ENCODE peak calls at places on chromosomes 2 and 18, in seven cellular contexts. N, P, D, U, Q, Z and R are unnamed samples.
A peak's percentile ranks its signal among the peaks of the same experiment; 100 is the strongest.

GRCh38 chr2:49801898-49802297 is 647.6 kb upstream of the FSHR start:
- DNase-seq in N (no peak), D (no peak), Z (no peak), P (no peak), U (no peak), Q (no peak), R (no peak)

GRCh38 chr18:48073231-48073930 is 142.9 kb upstream of the SMAD2 start:
- DNase-seq in Z (no peak), Q (no peak), P (no peak), U (peak; percentile 70), D (no peak), N (peak; percentile 44), R (no peak)

GRCh38 chr2:239690651-239691631 is 290.1 kb upstream of the HDAC4 start:
- DNase-seq in D (no peak), U (peak; percentile 71), N (no peak), P (peak; percentile 7), Q (no peak), Z (no peak), R (no peak)

GRCh38 chr2:217759991-217760390 is 242.8 kb downstream of the TNS1 start:
- DNase-seq in N (no peak), U (no peak), P (no peak), D (no peak), Z (no peak), Q (no peak), R (no peak)

GRCh38 chr2:104867351-104868080 is 13.6 kb downstream of the POU3F3 start:
- DNase-seq in P (no peak), U (peak; percentile 76), D (no peak), Q (no peak), Z (no peak), N (no peak), R (no peak)

GRCh38 chr18:24514439-24514838 is 54.0 kb downstream of the HRH4 start:
- DNase-seq in N (peak; percentile 21), D (no peak), Q (no peak), U (no peak), P (no peak), Z (no peak), R (no peak)

GRCh38 chr2:67839242-67839641 is 223.6 kb downstream of the C1D start:
- DNase-seq in N (no peak), D (no peak), Z (no peak), P (no peak), Q (no peak), U (no peak), R (no peak)

GRCh38 chr2:100520224-100520623 is 42.6 kb upstream of the PDCL3 start:
- DNase-seq in D (no peak), U (no peak), P (no peak), Z (no peak), N (peak; percentile 3), Q (no peak), R (no peak)

GRCh38 chr2:236755278-236755840 is 185.7 kb downstream of the ACKR3 start:
- DNase-seq in D (no peak), N (peak; percentile 43), U (no peak), P (no peak), Z (no peak), Q (no peak), R (no peak)

GRCh38 chr18:49691177-49691608 is 122.1 kb downstream of the ACAA2 start:
- DNase-seq in U (no peak), N (peak; percentile 80), P (no peak), Q (no peak), Z (no peak), D (no peak), R (no peak)

GRCh38 chr18:11259421-11259820 is 110.1 kb upstream of the PIEZO2 start:
- DNase-seq in P (peak; percentile 55), U (no peak), Q (no peak), Z (no peak), D (no peak), N (peak; percentile 6), R (no peak)

GRCh38 chr2:16655457-16655837 is 10.2 kb downstream of the CYRIA start:
- DNase-seq in Z (no peak), P (no peak), N (no peak), Q (no peak), U (no peak), D (no peak), R (no peak)

GRCh38 chr2:241953324-241953851 is 83.9 kb downstream of the RTP5 start:
- DNase-seq in D (no peak), Q (no peak), Z (no peak), P (no peak), N (no peak), U (peak; percentile 71), R (no peak)

GRCh38 chr18:61554117-61554776 is 221.0 kb downstream of the CDH20 start:
- DNase-seq in P (peak; percentile 48), U (peak; percentile 81), N (no peak), D (peak; percentile 40), Z (no peak), Q (no peak), R (peak; percentile 36)

GRCh38 chr2:38146302-38146916 is 70.5 kb upstream of the CYP1B1 start:
- DNase-seq in P (peak; percentile 59), Q (no peak), Z (peak; percentile 60), U (peak; percentile 65), N (peak; percentile 94), D (peak; percentile 33), R (no peak)

GRCh38 chr2:129201636-129202035 is 777.8 kb upstream of the RAB6C start:
- DNase-seq in Z (no peak), U (no peak), P (no peak), D (no peak), N (no peak), Q (no peak), R (no peak)

GRCh38 chr2:96547751-96548161 is 11.2 kb downstream of the ARID5A start:
- DNase-seq in U (no peak), D (no peak), N (peak; percentile 37), Q (peak; percentile 3), Z (no peak), P (no peak), R (no peak)

GRCh38 chr2:140988597-140988996 is 1142.2 kb downstream of the LRP1B start:
- DNase-seq in Q (no peak), D (no peak), Z (no peak), N (no peak), U (no peak), P (no peak), R (no peak)

GRCh38 chr2:162111958-162112850 is 38.2 kb upstream of the DPP4 start:
- DNase-seq in N (no peak), D (no peak), Q (no peak), U (no peak), Z (no peak), P (no peak), R (no peak)

DNA sequence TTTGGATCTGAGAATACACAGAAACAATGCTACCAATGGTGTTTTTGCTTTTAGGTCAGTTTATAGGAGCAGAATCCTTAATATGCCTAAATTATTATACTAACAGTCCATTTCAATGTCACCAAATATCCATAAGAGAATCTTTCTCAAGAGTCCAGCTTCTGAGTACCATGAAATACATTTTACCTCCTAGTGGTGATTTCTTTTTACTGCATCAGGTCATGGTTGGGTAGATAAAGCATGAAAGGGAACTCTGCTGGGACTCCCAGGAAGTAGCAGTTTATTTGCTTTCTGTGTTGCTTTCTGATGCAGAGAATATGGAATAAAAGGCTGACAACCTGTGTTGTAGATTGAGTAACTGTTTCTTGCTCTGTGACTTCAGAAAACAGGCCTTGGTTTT is 115.6 kb downstream of the PPP1R1C start:
- DNase-seq in D (no peak), P (no peak), N (no peak), Q (no peak), Z (no peak), U (no peak), R (no peak)
- TF ChIP-seq CTCF in D (no peak), P (no peak), N (no peak), Q (peak; percentile 38), Z (no peak), U (no peak), R (no peak)

DNA sequence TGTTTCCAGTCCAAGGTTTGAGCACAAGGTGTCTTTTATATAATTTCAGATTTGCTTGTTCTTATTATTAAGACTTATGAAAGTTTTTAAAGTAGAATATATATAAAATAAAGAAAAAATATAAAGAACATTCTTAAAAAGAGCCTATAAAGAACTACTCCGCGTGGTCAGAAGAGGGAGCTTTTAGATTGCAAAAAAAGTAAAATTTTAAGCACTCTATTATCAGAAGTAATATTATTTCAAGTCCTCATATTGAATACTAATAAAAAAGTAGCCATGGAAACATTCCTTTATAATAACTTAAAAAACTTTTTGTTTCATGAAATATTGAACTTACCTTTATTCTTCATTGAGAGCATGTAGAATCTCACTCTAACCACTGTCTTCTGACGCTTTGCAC is 51.4 kb downstream of the LINC00305 start:
- DNase-seq in N (no peak), U (no peak), Q (no peak), Z (no peak), D (no peak), P (no peak), R (no peak)
- TF ChIP-seq CTCF in N (no peak), U (no peak), Q (peak; percentile 59), Z (no peak), D (no peak), P (peak; percentile 22), R (no peak)

GRCh38 chr2:132668189-132668833 is 1.7 kb downstream of the LYPD1 start:
- DNase-seq in N (no peak), U (peak; percentile 68), Q (no peak), P (no peak), D (no peak), Z (no peak), R (no peak)
- TF ChIP-seq CTCF in N (no peak), U (no peak), Q (no peak), P (no peak), D (no peak), Z (no peak), R (no peak)

GRCh38 chr2:43226955-43227829 is 786 bp upstream of the ZFP36L2 start:
- DNase-seq in Q (peak; percentile 59), Z (peak; percentile 92), N (peak; percentile 74), P (peak; percentile 97), D (peak; percentile 96), U (peak; percentile 96), R (peak; percentile 63)
- TF ChIP-seq CTCF in Q (no peak), Z (peak; percentile 46), N (no peak), P (no peak), D (no peak), U (peak; percentile 59), R (no peak)

DNA sequence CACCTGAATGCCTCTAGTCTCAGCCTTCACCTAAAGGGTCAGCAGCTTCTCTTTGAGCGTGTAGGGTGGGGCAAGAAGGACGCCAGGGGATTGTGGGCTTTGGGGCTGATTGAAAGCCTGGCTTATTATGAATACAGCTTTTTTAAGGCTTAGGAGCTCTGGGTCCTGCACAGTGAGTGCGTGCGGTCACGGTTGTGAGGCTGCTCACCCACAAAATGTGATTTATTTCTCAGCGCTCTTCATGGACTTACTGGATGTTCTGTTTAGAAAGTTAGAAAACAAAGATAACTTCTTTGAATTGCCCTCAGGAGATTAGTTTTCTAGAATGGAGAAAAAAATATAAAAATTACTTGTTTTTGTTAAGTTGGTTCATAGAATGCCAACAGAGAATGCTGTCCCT is 37.5 kb downstream of the HK2 start:
- DNase-seq in Q (no peak), U (no peak), N (no peak), P (no peak), D (no peak), Z (no peak), R (no peak)
- TF ChIP-seq CTCF in Q (no peak), U (no peak), N (no peak), P (no peak), D (no peak), Z (no peak), R (no peak)